ENCODE peak calls at places on chromosomes 13 and 19, in four cellular contexts. G is SJSA1; T is CD8-positive, alpha-beta T cell; Q is keratinocyte. C is an unnamed sample.

GRCh38 chr13:36840718-36841250 is 21.8 kb downstream of the RFXAP start:
- DNase-seq in G (no peak), T (no peak), Q (no peak), C (no peak)

GRCh38 chr19:41997121-41997850 is 3.3 kb upstream of the ATP1A3 start:
- DNase-seq in G (peak), T (no peak), Q (no peak), C (no peak)

GRCh38 chr19:51372649-51373504 is at the start of gene NKG7:
- DNase-seq in G (no peak), T (peak), Q (no peak), C (no peak)

GRCh38 chr19:55087542-55087935 is 11.9 kb downstream of the EPS8L1 start:
- DNase-seq in G (no peak), T (no peak), Q (no peak), C (no peak)

GRCh38 chr19:17296278-17296677 is 6.9 kb downstream of the ABHD8 start:
- DNase-seq in G (no peak), T (no peak), Q (no peak), C (no peak)

GRCh38 chr19:4234142-4234861 is 5.0 kb downstream of the EBI3 start:
- DNase-seq in G (no peak), T (no peak), Q (no peak), C (no peak)

GRCh38 chr13:40149611-40150283 is 494.3 kb downstream of the COG6 start:
- DNase-seq in G (peak), T (no peak), Q (no peak), C (peak)

GRCh38 chr19:42081584-42082258 is 5.8 kb downstream of the ZNF574 start:
- DNase-seq in G (peak), T (no peak), Q (no peak), C (no peak)

GRCh38 chr13:45683701-45684100 is 18.4 kb upstream of the CBY2 start:
- DNase-seq in G (no peak), T (no peak), Q (no peak), C (no peak)

GRCh38 chr19:16088351-16088984 is 12.2 kb downstream of the TPM4 start:
- DNase-seq in G (no peak), T (no peak), Q (no peak), C (no peak)

GRCh38 chr13:26629260-26629659 is 71.8 kb downstream of the WASF3 start:
- DNase-seq in G (no peak), T (no peak), Q (no peak), C (no peak)

GRCh38 chr19:17977488-17977887 is 10.6 kb downstream of the KCNN1 start:
- DNase-seq in G (no peak), T (no peak), Q (no peak), C (no peak)

GRCh38 chr13:67119481-67119883 is 110.7 kb downstream of the PCDH9 start:
- DNase-seq in G (no peak), T (no peak), Q (peak), C (peak)

GRCh38 chr13:83765796-83766195 is 116.5 kb downstream of the SLITRK1 start:
- DNase-seq in G (no peak), T (no peak), Q (no peak), C (no peak)

GRCh38 chr13:91142572-91142971 is 204.9 kb upstream of the MIR17HG start:
- DNase-seq in G (no peak), T (no peak), Q (no peak), C (no peak)

GRCh38 chr13:111980146-111980929 is 86.6 kb upstream of the SOX1 start:
- DNase-seq in G (no peak), T (no peak), Q (no peak), C (no peak)

GRCh38 chr13:99854376-99854775 is 117.2 kb downstream of the ZIC5 start:
- DNase-seq in G (no peak), T (no peak), Q (no peak), C (no peak)

GRCh38 chr13:20438801-20439200 is 86.9 kb downstream of the CRYL1 start:
- DNase-seq in G (no peak), T (no peak), Q (no peak), C (no peak)

GRCh38 chr13:34506796-34507195 is 435.3 kb upstream of the NBEA start:
- DNase-seq in G (peak), T (no peak), Q (no peak), C (no peak)

GRCh38 chr19:4359627-4360000 is 16.3 kb downstream of the MPND start:
- DNase-seq in G (no peak), T (no peak), Q (no peak), C (no peak)

GRCh38 chr19:16895467-16896097 is 6.8 kb downstream of the F2RL3 start:
- DNase-seq in G (peak), T (no peak), Q (no peak), C (no peak)

GRCh38 chr13:79194272-79194671 is 211.8 kb downstream of the RBM26 start:
- DNase-seq in G (no peak), T (peak), Q (no peak), C (no peak)

GRCh38 chr13:26719356-26719945 is 41.1 kb downstream of the GPR12 start:
- DNase-seq in G (no peak), T (no peak), Q (no peak), C (no peak)

GRCh38 chr13:101298517-101298916 is 117.8 kb downstream of the NALCN start:
- DNase-seq in G (no peak), T (no peak), Q (no peak), C (no peak)

GRCh38 chr19:58581227-58582141 is 8.3 kb upstream of the MZF1 start:
- DNase-seq in G (peak), T (peak), Q (no peak), C (peak)

GRCh38 chr13:107043016-107043957 is 475.4 kb upstream of the ARGLU1 start:
- DNase-seq in G (peak), T (no peak), Q (no peak), C (no peak)

GRCh38 chr13:106038752-106039151 is 496.7 kb downstream of the EFNB2 start:
- DNase-seq in G (peak), T (no peak), Q (peak), C (peak)

GRCh38 chr13:38228322-38228721 is 121.3 kb upstream of the UFM1 start:
- DNase-seq in G (no peak), T (no peak), Q (no peak), C (no peak)

GRCh38 chr13:78595819-78596700 is 7.3 kb downstream of the POU4F1 start:
- DNase-seq in G (no peak), T (no peak), Q (no peak), C (no peak)

GRCh38 chr13:21228738-21229137 is 52.3 kb downstream of the MRPL57 start:
- DNase-seq in G (no peak), T (no peak), Q (no peak), C (no peak)

GRCh38 chr19:55340144-55340783 is 588 bp downstream of the KMT5C start:
- DNase-seq in G (no peak), T (peak), Q (no peak), C (no peak)

GRCh38 chr19:33410915-33411401 is 37.4 kb downstream of the CEBPG start:
- DNase-seq in G (no peak), T (no peak), Q (peak), C (no peak)

GRCh38 chr13:112181336-112182051 is 114.5 kb downstream of the SOX1 start:
- DNase-seq in G (no peak), T (no peak), Q (no peak), C (no peak)

GRCh38 chr19:39832341-39833083 is 1.4 kb downstream of the DYRK1B start:
- DNase-seq in G (no peak), T (no peak), Q (no peak), C (no peak)
- H3K27ac ChIP-seq in G (no peak), T (peak), Q (peak), C (no peak)

GRCh38 chr19:7844405-7844804 is 14.4 kb downstream of the EVI5L start:
- DNase-seq in G (no peak), T (no peak), Q (no peak), C (no peak)

GRCh38 chr19:7844951-7845350 is 14.9 kb downstream of the EVI5L start:
- DNase-seq in G (no peak), T (no peak), Q (no peak), C (no peak)

GRCh38 chr19:7846247-7846646 is 16.2 kb downstream of the EVI5L start:
- DNase-seq in G (no peak), T (no peak), Q (no peak), C (no peak)

GRCh38 chr19:7843521-7843920 is 13.5 kb downstream of the EVI5L start:
- DNase-seq in G (no peak), T (no peak), Q (no peak), C (no peak)

DNA sequence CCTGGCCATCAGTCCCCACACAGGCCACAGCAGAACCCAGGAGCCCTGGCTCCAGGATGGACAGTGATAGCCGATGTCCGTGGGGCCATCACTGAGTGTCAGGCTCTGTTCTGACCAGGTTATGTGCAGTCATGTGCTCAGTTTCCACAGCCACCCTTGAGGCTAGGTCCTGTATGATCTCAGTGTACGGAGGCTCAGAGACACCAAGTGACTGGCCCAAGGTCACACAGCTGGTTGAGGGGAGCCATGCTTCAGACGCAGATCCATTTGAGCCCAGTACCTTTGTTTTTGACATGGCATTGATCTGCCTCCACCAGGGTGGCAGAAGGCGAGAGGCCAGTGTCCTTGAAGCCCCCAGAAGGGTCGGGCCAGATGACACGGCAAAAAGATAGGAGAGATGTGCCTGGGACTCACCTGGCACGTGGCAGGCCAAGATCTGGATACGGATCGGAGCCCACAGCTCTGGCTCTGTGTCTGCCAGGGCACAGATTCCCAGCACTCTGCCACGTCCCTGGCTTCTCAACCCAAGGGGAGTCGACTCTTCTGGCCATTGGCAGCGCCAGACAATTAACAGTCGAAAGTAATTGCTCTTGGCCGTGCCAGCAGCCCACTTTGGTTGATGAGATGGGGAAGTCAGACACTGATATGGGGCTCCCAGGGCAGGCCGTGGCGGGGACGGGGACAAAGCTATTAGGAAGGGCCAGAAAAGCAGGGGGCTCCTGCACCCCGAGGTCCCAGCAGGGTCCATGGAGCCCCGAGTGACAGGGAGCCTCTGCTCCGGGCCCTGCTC is 15.6 kb downstream of the EVI5L start:
- DNase-seq in G (no peak), T (no peak), Q (no peak), C (no peak)
- H3K27ac ChIP-seq in G (no peak), T (no peak), Q (no peak), C (no peak)

DNA sequence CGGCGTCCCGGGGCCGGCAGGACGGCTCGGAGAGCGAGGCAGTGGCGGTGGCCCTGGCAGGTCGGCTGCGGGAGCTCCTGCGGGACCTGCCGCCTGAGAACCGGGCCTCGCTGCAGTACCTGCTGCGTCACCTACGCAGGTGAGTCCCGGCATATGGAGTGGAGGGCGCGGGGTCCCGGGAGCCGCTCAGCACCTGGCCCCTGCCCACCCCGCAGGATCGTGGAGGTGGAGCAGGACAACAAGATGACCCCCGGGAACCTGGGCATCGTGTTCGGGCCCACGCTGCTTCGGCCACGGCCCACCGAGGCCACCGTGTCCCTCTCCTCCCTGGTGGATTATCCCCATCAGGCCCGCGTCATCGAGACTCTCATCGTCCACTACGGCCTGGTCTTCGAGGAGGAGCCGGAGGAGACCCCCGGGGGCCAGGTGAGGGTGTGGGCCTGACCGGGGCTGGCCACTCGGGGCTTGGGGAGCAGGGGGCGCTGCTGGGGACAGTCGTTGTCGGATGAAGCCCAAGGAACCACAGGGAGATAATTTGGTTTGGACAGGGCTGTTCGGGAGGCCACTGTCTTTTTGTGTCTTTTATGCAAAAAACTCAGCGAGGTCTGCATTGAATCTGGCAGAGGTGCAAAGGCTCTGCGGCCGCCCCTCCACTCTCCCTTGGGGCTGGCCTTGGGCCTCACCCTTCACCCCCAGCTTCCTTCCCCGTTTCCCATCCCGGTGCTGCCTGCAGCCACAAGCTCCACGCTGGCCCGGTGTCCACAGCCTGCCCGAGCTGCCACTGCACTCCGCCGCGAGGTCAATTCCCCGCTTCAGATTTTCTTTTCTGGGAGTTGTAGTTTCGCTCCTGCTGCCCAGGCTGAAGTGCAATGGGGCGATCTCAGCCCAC is 12.0 kb downstream of the POLR2E start:
- DNase-seq in G (no peak), T (peak), Q (no peak), C (no peak)
- H3K27ac ChIP-seq in G (no peak), T (no peak), Q (no peak), C (peak)

GRCh38 chr13:48414501-48414900 is 1.6 kb upstream of the LPAR6 start:
- DNase-seq in G (no peak), T (no peak), Q (no peak), C (no peak)

GRCh38 chr13:48412100-48412556 is 785 bp downstream of the LPAR6 start:
- DNase-seq in G (peak), T (no peak), Q (no peak), C (no peak)

GRCh38 chr13:48412881-48413351 is at the start of gene LPAR6:
- DNase-seq in G (peak), T (no peak), Q (no peak), C (peak)

GRCh38 chr13:48410199-48410598 is 2.7 kb downstream of the LPAR6 start:
- DNase-seq in G (no peak), T (no peak), Q (no peak), C (peak)

DNA sequence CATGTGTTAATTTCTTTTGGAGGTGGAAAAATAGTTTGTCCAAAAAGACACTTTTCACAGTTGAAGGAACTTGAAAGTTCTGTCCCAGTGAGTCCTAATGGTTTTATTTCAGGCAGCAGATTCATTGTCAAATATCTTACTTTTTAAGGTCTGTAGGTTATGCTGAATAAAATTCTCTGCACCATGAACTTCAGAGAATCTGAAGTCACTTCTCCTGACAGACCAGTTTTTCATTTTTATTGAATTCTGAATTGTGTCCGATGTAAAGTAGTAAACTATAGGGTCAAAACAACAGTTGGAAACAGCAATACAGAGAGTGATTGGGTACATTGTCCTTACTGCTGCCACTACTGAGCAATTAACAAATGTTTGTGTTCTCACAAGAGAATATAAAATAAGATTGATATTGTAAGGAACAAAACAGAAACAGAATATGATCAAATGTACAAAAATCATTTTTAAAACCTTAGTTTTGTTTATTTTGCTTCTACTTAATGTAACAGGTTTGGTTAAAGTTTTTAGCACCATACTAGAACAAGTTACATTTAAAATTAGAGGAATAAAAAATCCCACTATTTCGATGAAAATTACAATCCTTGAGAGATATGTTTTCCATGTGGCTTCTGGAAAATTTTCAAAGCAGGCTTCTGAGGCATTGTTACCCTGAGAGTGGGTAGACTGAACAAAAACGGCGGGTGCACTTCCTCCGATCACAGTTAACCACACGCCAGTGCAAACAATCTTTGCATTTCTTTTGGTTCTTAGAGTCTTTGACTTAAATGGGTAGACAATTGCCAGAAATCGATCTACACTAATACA is 1.4 kb downstream of the LPAR6 start:
- DNase-seq in G (peak), T (no peak), Q (no peak), C (no peak)
- H3K27ac ChIP-seq in G (peak), T (peak), Q (peak), C (peak)

DNA sequence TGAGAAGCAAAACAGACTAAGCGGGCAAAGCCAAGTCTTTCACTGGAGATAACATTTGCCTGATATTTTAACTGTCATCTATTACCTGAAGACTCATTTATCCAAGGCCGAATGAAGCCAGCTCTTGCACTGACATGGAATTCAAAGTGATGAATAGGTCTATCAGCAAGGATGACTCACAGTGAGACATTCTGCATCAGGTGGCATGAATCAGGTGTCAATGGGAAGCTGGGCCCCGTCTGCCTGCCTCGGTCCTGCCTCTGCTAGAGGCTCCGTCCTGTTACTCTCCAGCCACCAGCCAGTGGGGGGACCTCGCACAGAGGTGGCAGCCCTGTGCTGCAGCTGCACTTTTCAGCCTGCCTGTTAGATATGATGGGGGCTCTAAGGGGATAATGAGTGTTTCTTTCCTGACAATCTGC is 23.5 kb downstream of the STARD13 start:
- DNase-seq in G (no peak), T (no peak), Q (peak), C (peak)
- H3K27ac ChIP-seq in G (no peak), T (no peak), Q (peak), C (peak)

GRCh38 chr13:80382576-80382975 is 41.6 kb upstream of the SPRY2 start:
- DNase-seq in G (no peak), T (no peak), Q (no peak), C (no peak)
- H3K27ac ChIP-seq in G (no peak), T (no peak), Q (no peak), C (no peak)

GRCh38 chr13:46894534-46894906 is 2.3 kb downstream of the HTR2A start:
- DNase-seq in G (no peak), T (no peak), Q (no peak), C (no peak)
- H3K27ac ChIP-seq in G (no peak), T (no peak), Q (no peak), C (no peak)

GRCh38 chr13:49310251-49310650 is 62.5 kb downstream of the CDADC1 start:
- DNase-seq in G (no peak), T (no peak), Q (no peak), C (no peak)
- H3K27ac ChIP-seq in G (no peak), T (no peak), Q (no peak), C (no peak)